ENCODE peak calls at places on chromosome 15, in four cellular contexts. U, A, I and Z are unnamed samples. For H3K4me1, the result is how much of the 10 kb centered on the place peaks cover.

GRCh38 chr15:80489030-80489594 is 84.9 kb downstream of the ARNT2 start:
- DNase-seq in U (no peak), I (no peak), A (no peak), Z (no peak)

GRCh38 chr15:39079296-39079834 is 501.5 kb upstream of the THBS1 start:
- DNase-seq in A (peak), I (no peak), U (peak), Z (no peak)

GRCh38 chr15:63041982-63042878 is at the start of gene TPM1:
- DNase-seq in I (peak), U (peak), A (peak), Z (peak)

GRCh38 chr15:33405096-33405495 is 94.3 kb downstream of the RYR3 start:
- DNase-seq in I (no peak), U (no peak), A (no peak), Z (no peak)

GRCh38 chr15:85071534-85071933 is 89.9 kb downstream of the PDE8A start:
- DNase-seq in I (no peak), U (no peak), A (no peak), Z (no peak)

GRCh38 chr15:90818251-90819210 is 49.9 kb upstream of the FURIN start:
- DNase-seq in I (no peak), A (no peak), U (no peak), Z (no peak)

GRCh38 chr15:62142736-62143135 is 22.3 kb downstream of the C2CD4B start:
- DNase-seq in A (no peak), U (no peak), I (no peak), Z (no peak)

GRCh38 chr15:70503798-70504304 is 259.5 kb downstream of the UACA start:
- DNase-seq in A (no peak), U (no peak), I (no peak), Z (no peak)

GRCh38 chr15:94141802-94142201 is 89.6 kb upstream of the MCTP2 start:
- DNase-seq in I (no peak), A (no peak), U (no peak), Z (no peak)

DNA sequence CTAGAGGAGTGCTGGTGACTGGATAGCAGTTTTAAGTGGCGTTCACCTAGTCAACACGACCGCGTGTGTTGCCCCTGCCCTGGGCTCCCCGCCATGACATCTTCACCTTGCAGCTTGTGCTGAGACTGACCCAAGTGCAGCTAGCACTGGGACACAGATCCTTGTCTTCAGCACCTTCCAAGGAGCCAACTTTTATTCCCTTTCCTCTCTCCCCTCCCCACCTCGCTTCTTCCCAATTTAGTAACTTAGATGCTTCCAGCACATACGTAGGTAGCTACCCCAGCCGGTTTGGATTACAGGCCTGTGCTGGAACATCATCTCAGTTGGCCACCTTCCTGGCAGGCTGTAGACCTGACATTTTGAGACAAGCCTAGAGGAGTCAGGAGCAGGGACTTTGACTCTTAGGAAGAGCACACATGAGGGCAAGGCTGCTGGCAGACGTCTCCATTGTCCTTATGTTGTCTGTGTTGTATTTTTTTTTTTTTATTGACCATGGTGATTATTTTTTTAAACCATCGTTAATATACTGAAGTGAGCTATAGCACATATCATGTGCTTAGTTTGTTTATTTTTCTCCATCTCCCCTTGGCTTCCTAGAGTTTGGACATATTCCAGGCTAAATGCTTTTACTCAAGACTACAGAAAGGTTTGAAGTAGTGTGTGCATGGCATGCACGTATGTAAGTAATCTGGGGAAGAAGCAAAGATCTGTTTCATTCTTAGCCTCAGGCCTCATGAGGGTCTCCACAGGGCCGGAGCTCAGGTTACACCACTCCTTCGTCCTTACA is 61.0 kb downstream of the AAGAB start:
- DNase-seq in A (no peak), U (no peak), I (no peak), Z (no peak)
- TF ChIP-seq POLR2A in A (no peak), U (no peak), I (no peak), Z (no peak)

DNA sequence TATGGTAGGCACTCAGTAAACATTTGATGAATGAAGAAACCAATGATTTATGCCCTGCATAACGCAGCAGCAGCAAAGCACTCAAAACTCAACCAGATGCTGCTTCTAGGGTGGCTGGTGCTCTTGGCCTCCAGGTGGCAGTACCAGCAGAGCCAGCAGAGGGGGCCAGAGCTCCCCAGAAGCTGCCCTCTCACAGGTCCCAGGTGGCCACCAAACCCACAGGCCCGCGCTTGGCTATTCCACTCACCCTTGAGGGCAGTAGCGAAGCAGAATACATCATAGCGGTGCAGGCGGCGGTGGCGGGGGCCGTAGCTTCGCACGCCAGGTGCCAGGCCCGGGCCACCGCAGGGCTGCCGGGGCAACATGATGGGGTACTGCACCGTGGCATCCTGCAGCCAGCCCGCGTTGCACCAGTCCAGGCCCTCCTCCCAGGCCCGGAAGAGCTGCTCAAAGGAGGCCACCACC is 16.6 kb downstream of the HAPLN3 start:
- DNase-seq in U (peak), I (no peak), A (peak), Z (peak)
- TF ChIP-seq CTCF in U (peak), I (no peak), A (peak), Z (peak)

DNA sequence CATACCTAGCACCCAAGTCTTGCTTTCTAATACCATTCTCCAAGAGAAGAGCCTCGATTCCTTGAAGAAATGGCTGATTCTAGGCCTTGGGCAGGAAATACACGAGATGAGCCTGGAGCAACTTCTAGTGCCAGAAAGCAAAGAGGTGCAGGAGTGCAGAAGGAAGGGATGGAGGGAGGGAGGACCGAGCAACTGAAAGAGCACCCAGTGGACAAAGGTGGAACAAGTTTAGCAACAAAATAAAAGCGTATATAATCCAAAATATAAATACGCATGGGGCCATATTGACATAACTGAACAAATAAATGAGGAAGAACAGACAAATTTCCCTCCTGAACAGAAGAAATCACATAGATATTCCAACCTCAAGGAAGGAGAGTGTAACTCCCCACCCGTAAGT is 34.4 kb downstream of the CHSY1 start:
- DNase-seq in I (no peak), U (no peak), A (no peak), Z (no peak)
- H3K4me1 ChIP-seq in I (under half), U (under half), A (under half), Z (under half)

GRCh38 chr15:74872702-74873035 is 496 bp downstream of the SCAMP2 start:
- DNase-seq in A (no peak), U (no peak), I (no peak), Z (no peak)
- TF ChIP-seq POLR2A in A (no peak), U (no peak), I (no peak), Z (no peak)

GRCh38 chr15:56249080-56249479 is 5.4 kb upstream of the RFX7 start:
- DNase-seq in A (no peak), I (no peak), U (peak), Z (no peak)
- TF ChIP-seq CTCF in A (peak), I (no peak), U (peak), Z (no peak)